ENCODE peak calls at places on chromosomes 3 and 15, in eight cellular contexts. O is A549, X is fibroblast of mammary gland, P is psoas muscle, K is ovary, G is astrocyte, S is IMR-90, D is body of pancreas. E is an unnamed sample.

GRCh38 chr3:8492744-8493511 is 8.7 kb upstream of the LMCD1 start:
- DNase-seq in G (peak; percentile 69), K (no peak), S (no peak), X (peak; percentile 55), D (no peak), O (no peak), P (no peak), E (no peak)

GRCh38 chr3:49716691-49717538 is 2.6 kb downstream of the AMIGO3 start:
- DNase-seq in P (no peak), K (no peak), X (no peak), G (no peak), D (peak; percentile 13), O (no peak), S (no peak), E (no peak)

GRCh38 chr3:141782386-141782932 is 19.3 kb downstream of the GRK7 start:
- DNase-seq in G (no peak), O (no peak), D (no peak), X (no peak), S (no peak), P (no peak), K (no peak), E (no peak)

GRCh38 chr3:13335062-13335461 is 85.1 kb downstream of the NUP210 start:
- DNase-seq in O (no peak), K (no peak), D (peak; percentile 45), P (no peak), S (no peak), X (no peak), G (no peak), E (no peak)

GRCh38 chr15:74618841-74619596 is 3.4 kb downstream of the CLK3 start:
- DNase-seq in O (no peak), D (no peak), G (no peak), S (no peak), K (no peak), P (no peak), X (no peak), E (no peak)

GRCh38 chr3:39098473-39099000 is 8.9 kb downstream of the GORASP1 start:
- DNase-seq in D (no peak), G (no peak), X (no peak), K (no peak), O (no peak), P (no peak), S (no peak), E (no peak)

GRCh38 chr3:168431436-168431835 is 335.7 kb upstream of the GOLIM4 start:
- DNase-seq in S (no peak), G (peak; percentile 19), K (no peak), X (no peak), P (no peak), O (no peak), D (no peak), E (no peak)

GRCh38 chr3:71495708-71496472 is 87.6 kb downstream of the FOXP1 start:
- DNase-seq in G (peak; percentile 93), X (peak; percentile 95), P (no peak), D (no peak), K (no peak), S (peak; percentile 91), O (peak; percentile 60), E (no peak)

GRCh38 chr15:63599401-63600000 is 2.3 kb downstream of the FBXL22 start:
- DNase-seq in D (peak; percentile 85), O (peak; percentile 74), P (peak; percentile 85), S (no peak), G (no peak), K (peak; percentile 67), X (peak; percentile 51), E (peak; percentile 69)

GRCh38 chr3:15497984-15498383 is 23.5 kb downstream of the COLQ start:
- DNase-seq in D (no peak), O (no peak), K (no peak), S (no peak), G (no peak), X (no peak), P (no peak), E (no peak)

GRCh38 chr3:38038447-38038911 is 529 bp upstream of the DLEC1 start:
- DNase-seq in D (no peak), O (no peak), G (no peak), K (no peak), X (no peak), P (no peak), S (no peak), E (no peak)

GRCh38 chr3:10193692-10194327 is 29.1 kb downstream of the IRAK2 start:
- DNase-seq in X (no peak), S (no peak), P (no peak), D (no peak), G (no peak), K (no peak), O (no peak), E (peak; percentile 24)

GRCh38 chr15:100879461-100880138 is at the start of gene ALDH1A3:
- DNase-seq in G (peak; percentile 43), S (peak; percentile 16), P (peak; percentile 83), D (peak; percentile 68), K (no peak), O (peak; percentile 89), X (no peak), E (peak; percentile 36)

GRCh38 chr3:46856576-46857471 is 6.4 kb downstream of the MYL3 start:
- DNase-seq in K (no peak), P (peak; percentile 51), O (no peak), S (no peak), D (peak; percentile 5), G (no peak), X (no peak), E (no peak)

DNA sequence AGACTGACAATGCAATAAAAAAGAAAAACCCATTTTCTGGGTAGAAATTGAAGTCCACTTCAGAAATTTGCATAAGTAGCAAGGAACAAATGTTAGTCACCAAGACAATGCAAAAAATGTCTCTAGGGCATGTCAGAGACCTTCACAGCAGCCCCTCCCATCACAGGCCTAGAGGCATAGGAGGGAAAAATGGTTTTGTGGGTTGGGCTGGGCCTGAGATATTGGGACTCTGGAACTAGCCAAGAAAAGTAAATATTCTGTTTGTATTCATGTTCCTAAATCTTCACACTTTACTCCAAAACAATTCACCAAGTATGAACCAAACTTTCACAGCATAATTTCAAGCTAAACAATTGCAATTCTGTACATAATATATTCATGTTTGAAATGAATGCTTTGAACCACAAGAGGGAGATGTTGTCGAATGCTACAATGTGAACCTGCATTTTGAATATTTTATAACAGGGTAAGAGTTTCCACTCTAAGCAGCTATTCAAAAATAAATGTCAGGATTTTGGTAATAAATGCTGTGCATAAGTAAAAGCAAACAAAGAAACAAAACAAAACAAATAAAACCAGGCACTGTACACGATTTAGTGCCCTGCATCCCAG is 429.2 kb downstream of the OTOL1 start:
- DNase-seq in K (no peak), G (no peak), S (no peak), P (no peak), X (peak; percentile 37), D (no peak), O (no peak), E (no peak)
- TF ChIP-seq CTCF in K (no peak), G (no peak), S (peak; percentile 38), P (no peak), X (peak; percentile 43), D (no peak), O (no peak), E (no peak)

GRCh38 chr3:178540184-178540583 is 3.9 kb downstream of the KCNMB2 start:
- DNase-seq in O (no peak), S (no peak), P (no peak), D (no peak), G (no peak), K (no peak), X (no peak), E (no peak)

GRCh38 chr3:178538065-178538464 is 1.8 kb downstream of the KCNMB2 start:
- DNase-seq in G (no peak), K (no peak), X (no peak), S (no peak), D (no peak), O (no peak), P (no peak), E (peak; percentile 24)

GRCh38 chr3:178532414-178532813 is 3.8 kb upstream of the KCNMB2 start:
- DNase-seq in S (no peak), D (no peak), X (no peak), P (no peak), G (peak; percentile 36), O (no peak), K (no peak), E (peak; percentile 36)

GRCh38 chr3:178537123-178537754 is 1.0 kb downstream of the KCNMB2 start:
- DNase-seq in P (no peak), S (no peak), G (no peak), K (no peak), O (no peak), X (no peak), D (no peak), E (peak; percentile 43)

GRCh38 chr3:178536271-178537079 is at the start of gene KCNMB2:
- DNase-seq in G (no peak), X (peak; percentile 23), S (no peak), D (no peak), P (no peak), K (no peak), O (no peak), E (peak; percentile 41)
- H3K4me3 ChIP-seq in G (peak within 1 kb of the TSS; percentile 60), X (peak within 1 kb of the TSS; percentile 8), S (peak within 1 kb of the TSS; percentile 1), D (no peak within 1 kb of the TSS), P (peak within 1 kb of the TSS; percentile 55), K (peak within 1 kb of the TSS; percentile 42), O (no peak within 1 kb of the TSS), E (peak within 1 kb of the TSS; percentile 60)

GRCh38 chr3:29153811-29154210 is 127.1 kb upstream of the RBMS3 start:
- DNase-seq in D (no peak), P (no peak), G (no peak), S (no peak), O (no peak), X (no peak), K (no peak), E (peak; percentile 65)

GRCh38 chr3:29156071-29156715 is 124.7 kb upstream of the RBMS3 start:
- DNase-seq in P (peak; percentile 42), S (peak; percentile 14), D (no peak), X (no peak), G (no peak), K (no peak), O (no peak), E (no peak)

DNA sequence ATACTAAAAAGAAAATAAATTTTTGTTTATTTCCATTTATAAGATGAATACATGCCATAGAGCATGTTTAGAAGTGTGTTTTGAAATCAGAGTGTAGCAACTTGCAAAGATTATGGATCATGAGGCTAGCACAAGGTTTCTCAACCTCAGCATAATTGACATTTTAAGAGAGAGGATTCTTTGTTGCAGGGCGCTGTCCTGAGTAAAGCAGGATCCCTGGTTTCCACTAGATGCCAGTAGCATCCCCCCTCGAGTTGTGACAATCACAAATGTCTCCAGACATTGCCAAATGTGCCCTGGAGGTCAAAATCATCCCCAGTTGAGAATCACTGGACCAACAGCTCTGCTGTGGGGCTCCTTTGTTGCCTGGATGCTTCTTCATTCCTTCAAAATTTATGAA is 128.5 kb upstream of the RBMS3 start:
- DNase-seq in S (no peak), K (no peak), D (no peak), O (no peak), X (no peak), P (no peak), G (no peak), E (no peak)
- TF ChIP-seq CTCF in S (no peak), K (no peak), D (no peak), O (no peak), X (no peak), P (no peak), G (no peak), E (no peak)

DNA sequence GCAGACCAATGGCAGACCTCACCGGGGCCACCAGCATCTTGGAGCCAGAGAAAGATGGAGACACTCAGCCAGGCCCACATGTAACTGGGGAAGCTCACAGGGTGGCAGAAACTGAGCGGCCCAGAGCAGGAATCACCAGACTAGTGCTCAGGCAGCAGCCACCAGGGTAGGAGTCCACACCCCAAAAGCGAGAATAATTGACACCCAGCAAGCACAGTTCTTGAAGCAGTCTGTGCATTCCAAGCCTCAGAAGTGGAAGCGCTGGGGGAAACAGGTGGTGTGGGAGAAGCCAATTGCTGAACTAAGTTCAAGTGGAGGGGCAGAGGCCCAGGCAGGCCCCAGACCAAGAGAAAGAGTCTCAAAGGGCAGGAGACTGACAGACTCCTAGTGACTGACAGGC is 8.0 kb downstream of the NT5DC2 start:
- DNase-seq in G (no peak), X (no peak), D (no peak), S (no peak), O (no peak), K (no peak), P (no peak), E (no peak)
- H3K4me3 ChIP-seq in G (no peak overlapping the region), X (no peak overlapping the region), D (no peak overlapping the region), S (no peak overlapping the region), O (no peak overlapping the region), K (no peak overlapping the region), P (no peak overlapping the region), E (no peak overlapping the region)

E was measured in GM12865.